ENCODE peak calls at places on chromosome 19, in eight cellular contexts. X, W, N, S, Z, T, K and V are unnamed samples.

GRCh38 chr19:31674503-31675186 is 325.4 kb upstream of the TSHZ3 start:
- DNase-seq in X (no peak), W (no peak), N (peak; percentile 45), S (no peak), Z (peak; percentile 47), T (no peak), K (no peak), V (no peak)

GRCh38 chr19:16075430-16076153 is 703 bp upstream of the TPM4 start:
- DNase-seq in X (no peak), W (no peak), N (peak; percentile 55), S (no peak), Z (no peak), T (peak; percentile 35), K (no peak), V (no peak)

GRCh38 chr19:873084-874019 is 13.9 kb downstream of the CFD start:
- DNase-seq in X (peak; percentile 94), W (no peak), N (peak; percentile 65), S (no peak), Z (no peak), T (peak; percentile 79), K (peak; percentile 51), V (peak; percentile 88)

GRCh38 chr19:3670258-3670795 is 29.9 kb downstream of the PIP5K1C start:
- DNase-seq in X (no peak), W (no peak), N (peak; percentile 95), S (no peak), Z (no peak), T (peak; percentile 53), K (no peak), V (no peak)

GRCh38 chr19:2490659-2491058 is 14.7 kb downstream of the GADD45B start:
- DNase-seq in X (no peak), W (no peak), N (no peak), S (no peak), Z (no peak), T (no peak), K (no peak), V (no peak)

GRCh38 chr19:40804783-40805242 is 5.8 kb downstream of the EGLN2 start:
- DNase-seq in X (no peak), W (no peak), N (no peak), S (peak; percentile 90), Z (no peak), T (peak; percentile 44), K (no peak), V (no peak)

GRCh38 chr19:36046443-36047050 is 7.5 kb downstream of the THAP8 start:
- DNase-seq in X (no peak), W (no peak), N (peak; percentile 66), S (no peak), Z (no peak), T (no peak), K (no peak), V (no peak)

GRCh38 chr19:39277598-39277997 is 9.4 kb downstream of the IFNL2 start:
- DNase-seq in X (no peak), W (no peak), N (no peak), S (peak; percentile 75), Z (no peak), T (no peak), K (no peak), V (no peak)

GRCh38 chr19:45498411-45499195 is at the start of gene PPM1N:
- DNase-seq in X (peak; percentile 79), W (no peak), N (no peak), S (no peak), Z (no peak), T (peak; percentile 63), K (peak; percentile 37), V (peak; percentile 72)

GRCh38 chr19:7395793-7396192 is 47.1 kb downstream of the ARHGEF18 start:
- DNase-seq in X (peak; percentile 37), W (no peak), N (no peak), S (no peak), Z (no peak), T (no peak), K (no peak), V (no peak)

GRCh38 chr19:54266133-54266532 is 9.1 kb upstream of the LILRB5 start:
- DNase-seq in X (peak; percentile 76), W (no peak), N (peak; percentile 66), S (peak; percentile 64), Z (peak; percentile 15), T (peak; percentile 74), K (peak; percentile 26), V (peak; percentile 71)

GRCh38 chr19:42261763-42262162 is 6.8 kb upstream of the ERF start:
- DNase-seq in X (no peak), W (no peak), N (no peak), S (no peak), Z (no peak), T (no peak), K (no peak), V (no peak)

GRCh38 chr19:22327321-22327720 is 41.1 kb downstream of the ZNF729 start:
- DNase-seq in X (no peak), W (no peak), N (no peak), S (no peak), Z (no peak), T (no peak), K (no peak), V (no peak)